ENCODE peak calls at places on chromosomes 2 and 18, in six cellular contexts. S is prostate gland, Q is HCT116, H is transverse colon, F is stomach, A is endothelial cell of umbilical vein. Z is an unnamed sample. For H3K9me3, the result is how much of the 10 kb centered on the place peaks cover.

GRCh38 chr18:76426738-76427305 is 68.2 kb downstream of the ZNF516 start:
- DNase-seq in S (peak), Q (peak), H (peak), F (peak), A (no peak), Z (no peak)

GRCh38 chr2:112724611-112725525 is 4.0 kb downstream of the NT5DC4 start:
- DNase-seq in S (no peak), Q (no peak), H (no peak), F (no peak), A (no peak), Z (no peak)

GRCh38 chr2:40404500-40404899 is 47.4 kb downstream of the SLC8A1 start:
- DNase-seq in S (no peak), Q (no peak), H (no peak), F (no peak), A (no peak), Z (no peak)

GRCh38 chr2:222751821-222752719 is 80.6 kb downstream of the MOGAT1 start:
- DNase-seq in S (no peak), Q (no peak), H (no peak), F (no peak), A (no peak), Z (no peak)

GRCh38 chr2:150167711-150168110 is 319.8 kb downstream of the RND3 start:
- DNase-seq in S (no peak), Q (no peak), H (no peak), F (no peak), A (peak), Z (no peak)

GRCh38 chr2:207869784-207870778 is 100.4 kb upstream of the FZD5 start:
- DNase-seq in S (no peak), Q (no peak), H (no peak), F (no peak), A (peak), Z (no peak)

GRCh38 chr18:76979111-76979751 is 153.4 kb downstream of the MBP start:
- DNase-seq in S (no peak), Q (no peak), H (no peak), F (no peak), A (no peak), Z (no peak)

GRCh38 chr2:74374509-74375205 is 5.5 kb downstream of the DCTN1 start:
- DNase-seq in S (peak), Q (no peak), H (peak), F (peak), A (peak), Z (no peak)

GRCh38 chr2:113124181-113124961 is 3.0 kb upstream of the IL1RN start:
- DNase-seq in S (no peak), Q (no peak), H (no peak), F (no peak), A (no peak), Z (no peak)

GRCh38 chr2:100983201-100983600 is 18.9 kb upstream of the RPL31 start:
- DNase-seq in S (no peak), Q (no peak), H (no peak), F (no peak), A (no peak), Z (no peak)

GRCh38 chr18:58983260-58983659 is 118.6 kb downstream of the ZNF532 start:
- DNase-seq in S (no peak), Q (no peak), H (no peak), F (no peak), A (no peak), Z (no peak)
- TF ChIP-seq POLR2AphosphoS5 in S (no peak), Q (no peak), H (no peak), F (no peak), A (no peak), Z (no peak)

DNA sequence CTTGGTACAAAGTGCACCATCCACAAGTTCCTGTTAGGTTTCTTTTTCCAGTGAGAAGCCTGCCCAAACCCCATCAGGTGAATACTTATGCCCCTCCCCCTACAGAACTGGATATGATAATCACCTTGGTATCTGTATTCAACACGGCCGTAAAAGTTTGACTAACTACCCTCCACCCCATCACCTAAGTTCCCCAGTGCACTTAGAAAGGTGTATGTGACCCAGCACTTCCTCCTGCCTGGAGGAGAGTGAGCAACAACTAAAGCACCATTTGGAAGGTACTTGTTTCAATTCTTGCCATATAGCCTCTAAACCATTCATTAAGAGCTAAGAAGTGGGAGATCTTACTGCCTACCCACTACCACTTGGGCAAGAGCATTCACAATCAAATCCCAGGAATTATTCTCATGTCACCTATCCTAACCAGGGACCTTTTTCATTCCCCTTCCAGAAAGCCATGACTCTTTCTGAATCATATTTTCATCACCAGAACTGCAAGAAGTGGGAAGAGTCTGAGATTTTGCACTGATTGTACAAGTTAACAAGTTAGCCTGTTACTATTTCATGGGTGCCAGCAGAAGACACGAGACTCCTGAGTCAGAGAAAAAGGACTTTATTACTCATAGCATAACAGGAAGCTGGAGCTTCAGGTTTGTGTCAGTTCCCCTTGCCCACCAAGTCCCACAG is 53.5 kb upstream of the NDUFV2 start:
- DNase-seq in S (no peak), Q (no peak), H (no peak), F (no peak), A (no peak), Z (no peak)
- H3K9me3 ChIP-seq in S (under half), Q (under half), H (under half), F (under half), A (under half), Z (under half)

DNA sequence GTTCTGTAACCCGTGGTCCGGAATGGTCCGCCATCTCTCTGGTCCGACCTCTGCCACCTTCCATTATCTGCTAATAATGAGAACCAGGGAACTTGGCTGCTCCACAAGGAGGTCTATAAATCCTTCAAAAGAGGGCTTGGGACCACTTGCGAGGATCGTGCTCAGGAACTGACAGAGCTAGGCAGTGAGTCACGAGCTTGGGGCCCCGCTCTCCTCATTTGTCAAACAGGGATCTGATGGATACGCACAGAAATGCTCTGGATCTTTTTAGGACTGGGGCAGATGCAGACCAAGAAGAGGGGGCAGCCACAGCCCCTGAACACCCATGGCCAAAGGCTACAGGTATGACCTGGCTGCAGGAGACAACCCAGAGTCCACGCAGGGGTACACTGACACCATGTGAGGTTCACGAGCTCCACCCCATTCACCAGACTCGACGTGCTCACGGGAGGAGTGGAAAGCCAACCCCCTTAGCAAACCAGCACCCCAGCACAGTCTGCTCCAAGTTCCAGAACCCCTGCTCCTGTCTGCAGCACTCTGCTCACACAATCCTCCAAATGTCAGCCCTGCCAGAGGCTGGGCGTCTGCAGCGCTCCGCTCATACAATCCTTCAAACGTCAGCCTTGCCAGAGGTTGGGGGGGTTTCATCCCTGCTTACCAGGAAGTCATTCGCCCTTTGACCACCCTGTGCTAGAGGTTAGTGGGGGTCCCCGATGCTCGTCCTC is 45.8 kb downstream of the ANO7 start:
- DNase-seq in S (no peak), Q (no peak), H (no peak), F (no peak), A (no peak), Z (peak)
- TF ChIP-seq POLR2AphosphoS5 in S (no peak), Q (no peak), H (no peak), F (no peak), A (no peak), Z (no peak)

DNA sequence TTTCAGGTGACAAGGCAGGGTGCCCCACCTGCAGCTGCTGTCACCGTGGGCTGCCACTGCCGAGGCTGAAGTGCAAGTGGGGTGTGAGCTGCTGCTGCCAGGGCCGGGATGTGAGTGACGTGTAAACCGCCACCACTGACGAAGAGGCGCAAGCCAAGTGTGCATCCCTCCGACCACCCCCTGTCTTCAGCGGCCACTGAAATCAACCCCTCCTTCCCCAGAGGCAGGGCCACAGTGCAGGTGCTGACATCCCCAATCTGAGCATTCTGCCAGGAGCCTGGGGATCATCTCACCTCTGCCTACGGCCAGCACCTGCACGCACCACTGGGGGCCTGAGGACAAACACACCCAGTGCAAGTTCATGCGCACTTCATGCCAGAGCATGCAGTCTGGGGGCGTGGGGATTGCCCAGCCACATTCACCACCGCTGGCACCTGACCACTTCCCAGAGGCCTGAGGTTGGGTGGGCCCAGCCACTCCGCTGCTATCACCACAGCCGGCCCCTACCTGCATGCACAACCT is 467.5 kb upstream of the SALL3 start:
- DNase-seq in S (no peak), Q (no peak), H (no peak), F (no peak), A (no peak), Z (peak)
- H3K9me3 ChIP-seq in S (under half), Q (under half), H (under half), F (under half), A (under half), Z (under half)

GRCh38 chr2:121092095-121092494 is 192.9 kb downstream of the TFCP2L1 start:
- DNase-seq in S (peak), Q (no peak), H (peak), F (peak), A (no peak), Z (no peak)

GRCh38 chr2:121087117-121087516 is 197.9 kb downstream of the TFCP2L1 start:
- DNase-seq in S (no peak), Q (no peak), H (no peak), F (no peak), A (no peak), Z (no peak)

GRCh38 chr2:121089005-121089510 is 195.9 kb downstream of the TFCP2L1 start:
- DNase-seq in S (no peak), Q (no peak), H (no peak), F (no peak), A (no peak), Z (no peak)

GRCh38 chr2:121088251-121089004 is 196.6 kb downstream of the TFCP2L1 start:
- DNase-seq in S (no peak), Q (no peak), H (no peak), F (no peak), A (no peak), Z (no peak)

GRCh38 chr2:121090088-121090715 is 194.8 kb downstream of the TFCP2L1 start:
- DNase-seq in S (no peak), Q (no peak), H (no peak), F (no peak), A (no peak), Z (no peak)
- TF ChIP-seq POLR2AphosphoS5 in S (no peak), Q (no peak), H (no peak), F (no peak), A (no peak), Z (no peak)

GRCh38 chr2:148590613-148591012 is 53.9 kb upstream of the EPC2 start:
- DNase-seq in S (no peak), Q (no peak), H (no peak), F (no peak), A (no peak), Z (no peak)

GRCh38 chr2:148594216-148594615 is 50.3 kb upstream of the EPC2 start:
- DNase-seq in S (peak), Q (no peak), H (no peak), F (no peak), A (no peak), Z (no peak)

GRCh38 chr2:148596033-148596432 is 48.5 kb upstream of the EPC2 start:
- DNase-seq in S (no peak), Q (no peak), H (no peak), F (no peak), A (no peak), Z (no peak)

GRCh38 chr2:148592812-148593211 is 51.7 kb upstream of the EPC2 start:
- DNase-seq in S (no peak), Q (no peak), H (no peak), F (no peak), A (no peak), Z (no peak)
- H3K9me3 ChIP-seq in S (under half), Q (under half), H (under half), F (under half), A (under half), Z (under half)

DNA sequence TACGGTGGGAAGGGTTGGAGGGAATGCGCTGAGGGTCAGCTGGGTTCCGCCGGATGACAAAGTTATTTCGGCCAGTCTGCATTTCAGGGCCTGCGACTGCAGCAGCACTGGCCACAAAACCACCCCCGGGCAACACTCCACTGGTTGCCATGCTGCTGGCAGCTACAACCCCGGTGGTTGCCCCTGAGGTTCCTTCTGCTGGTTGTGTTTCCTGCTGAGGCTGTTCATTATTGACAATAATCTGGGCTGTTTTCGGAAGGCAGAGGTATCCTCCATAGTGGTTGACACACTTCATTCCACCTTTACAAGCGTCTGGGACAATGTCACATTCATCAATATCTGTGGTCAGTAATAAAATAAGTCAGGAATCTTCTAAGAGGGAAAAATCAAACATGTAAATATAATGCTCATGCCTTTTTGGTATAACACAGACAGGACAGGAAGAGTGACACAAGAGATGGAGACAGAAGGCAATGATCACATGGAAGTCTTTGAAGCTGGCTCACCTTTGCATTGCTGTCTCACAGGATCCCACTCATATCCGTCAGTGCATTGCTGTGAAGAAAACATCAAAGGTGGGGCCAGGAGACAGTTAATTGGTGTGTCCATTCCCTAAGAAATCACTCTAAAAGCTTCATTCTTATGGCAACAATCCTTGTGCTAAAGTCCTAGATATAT is 5.7 kb downstream of the EFEMP1 start:
- DNase-seq in S (no peak), Q (no peak), H (no peak), F (no peak), A (peak), Z (no peak)
- TF ChIP-seq POLR2AphosphoS5 in S (no peak), Q (no peak), H (no peak), F (no peak), A (no peak), Z (no peak)